ENCODE peak calls at places on chromosomes 1 and 21, in five cellular contexts. I is CD4-positive, alpha-beta T cell; T is astrocyte of the spinal cord; J is heart right ventricle; H is endodermal cell. D is an unnamed sample.

GRCh38 chr1:200372095-200372884 is 37.5 kb downstream of the ZNF281 start:
- DNase-seq in J (no peak), T (peak), I (no peak), H (peak), D (no peak)

GRCh38 chr1:153194331-153195050 is 8.7 kb upstream of the LELP1 start:
- DNase-seq in J (no peak), T (no peak), I (no peak), H (no peak), D (no peak)

GRCh38 chr1:207918571-207918970 is 7.6 kb upstream of the CD34 start:
- DNase-seq in H (no peak), J (no peak), T (no peak), I (no peak), D (no peak)

GRCh38 chr1:162548170-162548569 is 13.4 kb upstream of the UAP1 start:
- DNase-seq in T (peak), I (no peak), H (no peak), J (no peak), D (no peak)

GRCh38 chr1:115929846-115930245 is 46.5 kb upstream of the SLC22A15 start:
- DNase-seq in H (no peak), T (peak), I (no peak), J (no peak), D (no peak)

GRCh38 chr1:209260146-209260545 is 323.4 kb upstream of the CAMK1G start:
- DNase-seq in H (no peak), J (no peak), I (no peak), T (no peak), D (no peak)

GRCh38 chr1:113126207-113126606 is 53.2 kb downstream of the LRIG2 start:
- DNase-seq in I (no peak), J (no peak), T (no peak), H (no peak), D (no peak)

GRCh38 chr1:114235956-114236355 is 82.3 kb upstream of the SYT6 start:
- DNase-seq in J (no peak), T (no peak), H (no peak), I (no peak), D (no peak)

GRCh38 chr1:66676616-66677298 is 75.5 kb upstream of the DYNLT5 start:
- DNase-seq in T (peak), H (no peak), J (no peak), I (no peak), D (no peak)

GRCh38 chr1:100034465-100034864 is 64.7 kb downstream of the SLC35A3 start:
- DNase-seq in T (peak), H (no peak), I (no peak), J (no peak), D (no peak)

GRCh38 chr1:37478890-37479254 is 4.5 kb downstream of the ZC3H12A start:
- DNase-seq in I (no peak), J (no peak), H (no peak), T (peak), D (no peak)

GRCh38 chr1:33338495-33339211 is 17.8 kb upstream of the A3GALT2 start:
- DNase-seq in T (peak), I (no peak), H (peak), J (no peak), D (no peak)

GRCh38 chr1:2073382-2074230 is 23.4 kb downstream of the PRKCZ start:
- DNase-seq in I (no peak), T (peak), J (peak), H (no peak), D (no peak)

GRCh38 chr21:28639742-28640141 is 352.9 kb downstream of the LTN1 start:
- DNase-seq in H (no peak), J (no peak), I (no peak), T (no peak), D (no peak)

GRCh38 chr1:225944951-225945350 is 3.9 kb upstream of the LEFTY2 start:
- DNase-seq in H (no peak), I (no peak), J (no peak), T (no peak), D (no peak)

GRCh38 chr1:162561616-162562451 is at the start of gene UAP1:
- DNase-seq in I (no peak), H (no peak), J (no peak), T (peak), D (no peak)

GRCh38 chr1:201221201-201221846 is 30.7 kb downstream of the IGFN1 start:
- DNase-seq in H (peak), T (no peak), I (no peak), J (no peak), D (peak)

GRCh38 chr1:247407180-247407616 is 8.8 kb upstream of the NLRP3 start:
- DNase-seq in H (no peak), T (no peak), I (peak), J (peak), D (no peak)

GRCh38 chr1:186404454-186405051 is 28.9 kb downstream of the ODR4 start:
- DNase-seq in H (no peak), T (peak), I (no peak), J (no peak), D (no peak)

DNA sequence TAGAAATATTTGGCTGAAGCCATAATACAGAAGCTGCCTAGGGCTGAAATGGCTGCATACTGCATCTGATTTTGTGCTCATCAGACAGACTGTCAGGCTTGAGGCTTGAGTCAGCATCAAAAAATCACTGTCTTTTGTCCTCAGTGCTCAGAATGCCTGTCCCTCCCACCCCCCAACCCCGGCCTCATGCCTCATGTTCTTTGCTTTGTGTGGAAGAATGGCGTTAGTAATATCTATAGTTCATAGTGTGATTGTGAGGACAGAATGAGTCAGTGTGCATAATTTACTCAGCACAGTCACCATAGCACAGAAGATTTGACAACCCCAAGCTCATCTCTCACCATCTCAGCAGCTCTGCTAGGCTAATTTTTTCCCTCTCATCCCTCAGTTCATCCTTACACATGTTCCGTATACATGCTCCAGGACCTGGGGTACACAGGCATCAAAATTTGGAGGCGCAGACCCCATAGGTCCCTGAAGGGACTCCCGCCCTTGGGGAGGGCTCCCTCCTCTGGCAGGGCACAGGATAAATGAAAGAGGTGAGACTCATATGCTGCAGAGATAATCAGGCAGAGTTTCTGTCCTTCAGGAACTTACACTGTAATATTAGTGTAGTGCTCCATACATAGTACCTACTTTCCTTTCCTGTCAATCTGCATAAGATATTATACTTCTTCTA is 159.1 kb upstream of the C8B start:
- DNase-seq in T (peak), H (no peak), J (no peak), I (no peak), D (no peak)
- TF ChIP-seq CTCF in T (no peak), H (peak), J (peak), I (no peak), D (no peak)

DNA sequence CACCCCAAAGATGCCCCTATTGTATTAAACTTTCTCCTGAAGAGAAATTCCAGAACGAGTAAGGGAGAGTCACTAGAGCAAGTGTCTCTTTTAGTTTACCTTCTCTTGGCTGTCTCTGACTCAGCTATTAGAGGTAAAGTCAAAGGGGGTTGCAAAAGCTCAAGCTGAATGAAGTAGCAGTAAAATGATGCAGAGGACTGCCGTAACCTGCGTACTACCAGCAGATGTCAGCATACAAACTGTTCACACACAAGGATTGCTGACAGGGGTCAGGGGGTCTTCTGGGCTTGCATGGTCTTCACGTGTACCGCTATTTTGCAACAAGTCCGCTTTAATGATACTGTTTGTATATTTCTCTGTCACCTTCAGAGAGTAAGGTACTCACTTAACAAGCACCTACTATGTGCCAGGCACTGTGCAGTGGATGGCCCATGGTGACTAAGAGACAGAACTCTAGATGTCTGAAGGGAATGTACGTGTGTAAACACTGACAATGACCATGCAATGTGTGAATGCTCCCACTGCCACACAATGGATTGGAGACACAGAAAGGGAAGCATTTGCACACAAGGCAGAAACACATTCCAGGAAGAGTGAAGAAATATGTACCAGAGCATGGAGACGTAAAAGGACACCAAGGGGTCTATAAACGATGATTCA is 34.9 kb downstream of the CHML start:
- DNase-seq in I (no peak), T (no peak), H (peak), J (no peak), D (no peak)
- TF ChIP-seq CTCF in I (no peak), T (peak), H (peak), J (no peak), D (peak)

GRCh38 chr21:40602105-40602504 is 244.9 kb downstream of the DSCAM start:
- DNase-seq in H (no peak), T (no peak), I (no peak), J (peak), D (no peak)
- TF ChIP-seq CTCF in H (no peak), T (no peak), I (no peak), J (no peak), D (no peak)

DNA sequence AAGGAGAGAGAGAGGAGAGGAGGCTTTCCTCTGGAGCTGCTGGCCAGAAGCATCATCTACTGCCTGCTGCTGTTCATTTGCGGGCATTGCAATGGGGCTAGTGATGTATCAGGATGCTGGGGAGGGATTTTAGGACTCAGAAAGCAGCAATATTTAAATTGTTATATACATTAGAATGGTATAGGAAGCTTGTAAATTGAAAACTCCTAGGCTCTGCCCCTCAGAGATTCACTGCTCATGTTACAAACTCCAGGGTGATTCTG is 141.9 kb downstream of the ZNF648 start:
- DNase-seq in J (no peak), I (no peak), H (no peak), T (no peak), D (no peak)
- TF ChIP-seq CTCF in J (no peak), I (no peak), H (peak), T (no peak), D (no peak)

DNA sequence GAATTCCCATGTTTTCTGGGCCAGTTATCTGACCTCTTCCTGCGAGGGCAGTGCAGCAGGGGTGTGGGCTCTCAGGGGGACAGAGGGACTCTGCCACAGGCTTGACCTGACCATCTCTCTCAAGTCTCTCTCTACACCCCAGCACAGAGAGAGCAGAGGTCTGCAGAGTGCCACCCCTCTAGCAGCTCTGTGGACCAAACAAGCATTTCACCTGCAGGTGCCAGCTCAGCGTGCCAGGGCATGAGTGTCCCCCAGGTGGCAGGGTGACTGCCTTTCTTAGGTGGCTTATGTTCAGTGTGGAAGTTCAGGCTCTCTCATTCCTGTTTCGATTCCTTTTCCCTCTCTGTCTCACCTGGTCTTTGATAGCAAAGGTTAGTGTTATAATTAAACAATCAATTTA is 191.3 kb downstream of the CACNA1E start:
- DNase-seq in T (no peak), J (no peak), H (no peak), I (no peak), D (no peak)
- TF ChIP-seq CTCF in T (no peak), J (no peak), H (peak), I (no peak), D (no peak)

GRCh38 chr1:157360021-157360390 is 192.3 kb downstream of the FCRL5 start:
- DNase-seq in H (no peak), I (no peak), J (no peak), T (no peak), D (no peak)

GRCh38 chr1:157364612-157365011 is 187.7 kb downstream of the FCRL5 start:
- DNase-seq in H (no peak), J (no peak), I (no peak), T (no peak), D (no peak)

GRCh38 chr1:157367091-157367739 is 185.1 kb downstream of the FCRL5 start:
- DNase-seq in H (no peak), I (no peak), J (no peak), T (no peak), D (no peak)

GRCh38 chr1:157367870-157368269 is 184.4 kb downstream of the FCRL5 start:
- DNase-seq in H (no peak), J (no peak), I (no peak), T (no peak), D (no peak)

DNA sequence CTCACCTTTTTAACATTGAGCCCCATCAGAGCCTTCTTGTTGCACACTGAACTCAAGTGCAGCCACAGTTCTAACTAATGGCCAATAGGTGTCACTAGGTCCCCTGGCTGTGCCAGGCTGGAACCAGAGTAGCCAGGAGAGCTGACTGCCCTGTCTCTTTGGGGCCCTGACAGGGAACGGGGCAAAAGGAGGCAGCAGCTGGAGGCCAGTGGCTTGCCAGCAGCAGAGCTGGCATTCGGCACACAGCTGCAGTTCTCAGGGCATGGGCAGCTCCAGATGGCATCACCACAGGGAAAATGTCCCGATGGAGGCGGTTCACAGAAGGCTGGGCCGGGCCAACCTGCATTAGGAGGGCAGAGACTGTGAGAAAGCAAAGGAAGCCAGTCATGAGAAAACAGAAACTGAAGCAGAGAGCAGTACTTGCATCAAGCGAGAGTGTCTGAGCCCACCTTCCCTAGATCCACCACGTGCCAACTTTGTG is 188.6 kb downstream of the FCRL5 start:
- DNase-seq in I (no peak), H (peak), T (peak), J (no peak), D (no peak)
- TF ChIP-seq CTCF in I (no peak), H (peak), T (peak), J (peak), D (peak)

GRCh38 chr1:56411021-56411420 is 168.3 kb downstream of the PLPP3 start:
- DNase-seq in I (no peak), J (no peak), H (no peak), T (no peak), D (no peak)

GRCh38 chr1:56411484-56412180 is 167.7 kb downstream of the PLPP3 start:
- DNase-seq in T (no peak), H (peak), J (peak), I (no peak), D (no peak)

GRCh38 chr1:56406821-56407220 is 172.5 kb downstream of the PLPP3 start:
- DNase-seq in I (no peak), H (no peak), J (no peak), T (no peak), D (no peak)

GRCh38 chr1:56410405-56410804 is 169.0 kb downstream of the PLPP3 start:
- DNase-seq in J (no peak), H (no peak), I (no peak), T (no peak), D (no peak)

DNA sequence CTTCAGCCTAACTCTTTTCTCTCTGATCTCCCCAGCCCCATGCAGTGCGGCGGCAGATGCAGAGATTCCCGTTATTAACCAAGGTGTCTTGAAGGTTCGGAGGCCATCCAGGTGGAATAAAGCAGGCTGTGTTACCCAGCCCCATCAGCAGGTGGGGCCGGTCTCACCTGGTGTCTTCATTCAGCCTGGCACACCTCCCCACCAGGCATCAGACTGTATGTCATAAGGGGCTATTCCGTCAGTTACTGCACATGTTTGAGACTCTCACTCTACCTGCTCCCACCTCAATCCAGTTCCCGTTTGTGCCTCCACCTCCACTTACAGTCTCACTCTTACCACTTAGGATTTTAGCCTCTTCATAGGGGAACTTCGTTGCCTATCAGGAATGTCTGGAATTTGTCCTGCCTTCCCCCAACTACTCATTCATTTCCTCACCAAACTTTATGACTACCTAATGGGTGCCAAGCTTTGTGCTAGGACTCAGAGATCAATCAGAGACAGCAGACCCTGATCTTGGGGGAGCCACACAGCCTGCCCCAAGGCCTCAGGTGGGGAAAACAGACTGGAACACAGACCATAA is 170.2 kb downstream of the PLPP3 start:
- DNase-seq in T (no peak), I (no peak), J (peak), H (peak), D (no peak)
- TF ChIP-seq CTCF in T (peak), I (no peak), J (peak), H (peak), D (peak)

GRCh38 chr1:155091071-155092051 is 12.7 kb downstream of the EFNA3 start:
- DNase-seq in T (peak), H (peak), I (peak), J (peak), D (peak)

GRCh38 chr1:155094622-155094948 is 15.9 kb downstream of the EFNA3 start:
- DNase-seq in T (no peak), J (no peak), H (no peak), I (no peak), D (no peak)

GRCh38 chr1:155092641-155093040 is 14.0 kb downstream of the EFNA3 start:
- DNase-seq in T (no peak), H (no peak), J (no peak), I (no peak), D (no peak)

GRCh38 chr1:155092131-155092530 is 13.5 kb downstream of the EFNA3 start:
- DNase-seq in I (no peak), J (no peak), H (no peak), T (no peak), D (no peak)

GRCh38 chr1:155093938-155094621 is 15.4 kb downstream of the EFNA3 start:
- DNase-seq in T (peak), H (peak), J (peak), I (no peak), D (no peak)
- TF ChIP-seq CTCF in T (peak), H (peak), J (peak), I (no peak), D (peak)

GRCh38 chr1:154198756-154199562 is 7.1 kb upstream of the TPM3 start:
- DNase-seq in I (peak), T (peak), J (no peak), H (peak), D (no peak)
- TF ChIP-seq CTCF in I (peak), T (peak), J (peak), H (peak), D (peak)

DNA sequence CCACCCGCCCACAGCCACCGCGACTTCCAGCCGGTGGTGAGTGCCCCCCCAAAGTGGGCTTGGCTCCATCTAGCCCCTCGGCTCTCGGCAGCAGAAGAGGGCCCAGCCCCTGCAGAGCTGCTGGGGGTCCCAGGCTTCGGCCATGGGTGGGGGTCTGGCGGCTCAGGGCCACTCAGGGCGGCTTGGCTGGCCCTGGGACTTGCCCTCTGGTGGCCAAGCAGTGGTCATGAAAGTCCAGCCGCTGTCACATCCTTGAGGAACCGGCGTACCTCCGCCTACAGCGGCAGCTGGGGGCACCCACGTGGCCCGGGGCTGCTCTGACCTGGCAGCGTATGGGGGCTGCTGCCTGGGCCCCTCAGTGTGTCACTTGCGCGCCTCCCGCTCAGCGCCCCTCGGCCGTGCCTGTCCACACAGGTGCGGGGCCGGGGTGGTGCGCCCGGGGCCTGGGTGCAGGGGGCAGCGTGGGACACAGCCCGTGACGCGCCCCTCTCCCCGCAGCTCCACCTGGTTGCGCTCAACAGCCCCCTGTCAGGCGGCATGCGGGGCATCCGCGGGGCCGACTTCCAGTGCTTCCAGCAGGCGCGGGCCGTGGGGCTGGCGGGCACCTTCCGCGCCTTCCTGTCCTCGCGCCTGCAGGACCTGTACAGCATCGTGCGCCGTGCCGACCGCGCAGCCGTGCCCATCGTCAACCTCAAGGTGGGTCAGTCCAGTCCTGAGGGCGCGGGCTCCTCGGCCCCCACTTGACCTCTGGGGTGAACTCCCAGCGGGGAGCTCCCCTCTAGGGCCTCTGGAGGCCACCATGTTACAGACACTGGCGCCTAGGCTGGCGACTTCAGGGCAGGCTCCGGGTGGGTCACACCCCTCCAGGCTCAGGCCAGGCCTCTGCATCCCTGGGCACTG is 32.4 kb downstream of the SLC19A1 start:
- DNase-seq in T (no peak), I (no peak), H (peak), J (peak), D (no peak)
- TF ChIP-seq CTCF in T (peak), I (no peak), H (peak), J (no peak), D (no peak)

D was measured in osteocyte.